ENCODE peak calls at places on chromosomes 7 and 10, in four cellular contexts. J is osteoblast, T is astrocyte, K is heart left ventricle. O is an unnamed sample.

GRCh38 chr10:92834981-92835380 is 13.3 kb upstream of the EXOC6 start:
- DNase-seq in J (no peak), T (peak), K (no peak), O (no peak)

GRCh38 chr10:23190872-23191763 is 994 bp upstream of the PTF1A start:
- DNase-seq in K (no peak), J (peak), T (no peak), O (no peak)

GRCh38 chr10:16545126-16545736 is 23.6 kb upstream of the C1QL3 start:
- DNase-seq in T (no peak), K (no peak), J (peak), O (no peak)

GRCh38 chr10:20811131-20811530 is 86.0 kb downstream of the NEBL start:
- DNase-seq in T (no peak), J (no peak), K (no peak), O (no peak)

GRCh38 chr10:106044511-106044910 is 1120.0 kb downstream of the SORCS1 start:
- DNase-seq in T (no peak), K (no peak), J (no peak), O (no peak)

GRCh38 chr7:99079104-99079503 is 64.8 kb downstream of the SMURF1 start:
- DNase-seq in T (no peak), K (no peak), J (no peak), O (no peak)

GRCh38 chr7:137667633-137668387 is 179.0 kb downstream of the DGKI start:
- DNase-seq in J (no peak), K (no peak), T (peak), O (no peak)

GRCh38 chr10:9681655-9682054 is 1336.0 kb upstream of the CELF2 start:
- DNase-seq in T (no peak), K (no peak), J (no peak), O (no peak)

GRCh38 chr7:112254166-112254565 is 47.7 kb downstream of the ZNF277 start:
- DNase-seq in J (no peak), K (no peak), T (no peak), O (no peak)

GRCh38 chr10:43199684-43200537 is 61.7 kb downstream of the CSGALNACT2 start:
- DNase-seq in T (no peak), K (peak), J (peak), O (no peak)

GRCh38 chr7:36440880-36441279 is 51.2 kb downstream of the ANLN start:
- DNase-seq in K (no peak), T (peak), J (peak), O (no peak)

GRCh38 chr7:103048833-103049232 is 25.8 kb downstream of the FBXL13 start:
- DNase-seq in K (no peak), J (no peak), T (peak), O (no peak)

GRCh38 chr10:97542169-97543024 is 30.2 kb upstream of the ANKRD2 start:
- DNase-seq in J (peak), K (peak), T (peak), O (peak)

GRCh38 chr7:55056577-55057480 is 38.0 kb downstream of the EGFR start:
- DNase-seq in K (no peak), T (no peak), J (no peak), O (no peak)

GRCh38 chr10:101310528-101311439 is 43.2 kb upstream of the BTRC start:
- DNase-seq in K (no peak), T (no peak), J (no peak), O (peak)

GRCh38 chr10:21496285-21497176 is 29.0 kb downstream of the SKIDA1 start:
- DNase-seq in K (peak), T (no peak), J (peak), O (peak)

GRCh38 chr10:80449545-80449944 is 4.6 kb upstream of the TSPAN14 start:
- DNase-seq in J (no peak), K (no peak), T (no peak), O (no peak)

GRCh38 chr7:55439627-55440026 is 74.5 kb downstream of the LANCL2 start:
- DNase-seq in T (peak), K (no peak), J (peak), O (peak)

GRCh38 chr7:122262246-122262645 is 42.3 kb downstream of the FEZF1 start:
- DNase-seq in J (no peak), K (no peak), T (no peak), O (no peak)

GRCh38 chr7:132503415-132503814 is 72.9 kb downstream of the PLXNA4 start:
- DNase-seq in J (no peak), K (no peak), T (no peak), O (no peak)

GRCh38 chr10:109773288-109773687 is 150.0 kb downstream of the XPNPEP1 start:
- DNase-seq in T (no peak), K (no peak), J (no peak), O (no peak)

GRCh38 chr10:101856626-101857025 is 13.0 kb upstream of the KCNIP2 start:
- DNase-seq in J (no peak), T (no peak), K (no peak), O (no peak)

GRCh38 chr7:104791065-104791464 is 222.9 kb upstream of the KMT2E start:
- DNase-seq in T (peak), K (no peak), J (no peak), O (no peak)

GRCh38 chr10:11042375-11042774 is 24.7 kb downstream of the CELF2 start:
- DNase-seq in J (no peak), T (peak), K (no peak), O (no peak)

GRCh38 chr10:14648936-14649335 is 125.8 kb downstream of the FAM107B start:
- DNase-seq in T (no peak), J (no peak), K (no peak), O (no peak)

GRCh38 chr7:43784030-43785001 is 25.8 kb downstream of the BLVRA start:
- DNase-seq in T (no peak), K (no peak), J (no peak), O (no peak)

GRCh38 chr10:92490387-92490786 is 83.5 kb downstream of the IDE start:
- DNase-seq in K (no peak), J (no peak), T (no peak), O (no peak)

GRCh38 chr10:109187677-109188076 is 735.6 kb downstream of the XPNPEP1 start:
- DNase-seq in T (no peak), K (no peak), J (no peak), O (no peak)

GRCh38 chr7:107788662-107789061 is 14.4 kb downstream of the SLC26A3 start:
- DNase-seq in J (no peak), K (no peak), T (no peak), O (no peak)

GRCh38 chr7:69922011-69922803 is 323.9 kb downstream of the AUTS2 start:
- DNase-seq in K (no peak), T (no peak), J (no peak), O (no peak)

GRCh38 chr10:1057106-1057657 is 997 bp downstream of the WDR37 start:
- DNase-seq in K (no peak), T (no peak), J (no peak), O (no peak)

GRCh38 chr10:101444058-101444457 is 90.1 kb downstream of the BTRC start:
- DNase-seq in K (no peak), T (no peak), J (no peak), O (no peak)

GRCh38 chr7:21243265-21243664 is 184.6 kb upstream of the SP4 start:
- DNase-seq in T (no peak), J (no peak), K (no peak), O (no peak)

GRCh38 chr10:70054902-70055301 is 2.3 kb downstream of the MACROH2A2 start:
- DNase-seq in T (no peak), K (no peak), J (no peak), O (no peak)

GRCh38 chr7:2689951-2690705 is 2.1 kb downstream of the AMZ1 start:
- DNase-seq in J (peak), K (no peak), T (peak), O (no peak)

DNA sequence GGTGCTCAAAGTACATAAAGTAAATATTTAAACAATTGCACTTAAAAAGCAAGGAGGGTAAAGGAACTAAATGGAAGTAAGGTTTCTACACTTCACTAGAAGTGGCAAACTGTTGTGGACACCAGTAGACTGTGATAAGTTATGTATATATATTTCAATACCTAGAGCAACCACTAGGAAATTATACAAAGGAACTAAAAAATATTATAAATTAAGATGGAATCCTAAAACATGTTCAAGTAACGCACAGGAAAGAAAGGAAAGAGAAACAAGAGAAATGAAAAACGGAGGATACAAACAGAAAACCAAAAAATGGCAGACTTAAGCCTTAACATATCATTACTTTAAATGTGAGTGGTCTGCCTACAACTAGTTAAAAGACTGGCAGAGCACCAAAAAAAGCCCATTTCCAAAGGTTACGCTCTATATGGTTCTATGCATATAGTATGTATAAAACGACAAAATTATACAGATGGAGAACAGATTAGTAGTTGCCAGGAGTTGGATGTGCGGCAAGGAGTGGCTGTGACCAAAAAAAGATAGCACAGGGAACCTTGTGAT is 19.0 kb downstream of the VPS41 start:
- DNase-seq in K (no peak), J (no peak), T (no peak), O (no peak)
- TF ChIP-seq CTCF in K (no peak), J (no peak), T (no peak), O (no peak)

GRCh38 chr10:71818674-71819260 is 32.3 kb downstream of the PSAP start:
- DNase-seq in K (no peak), T (no peak), J (peak), O (no peak)
- H3K27ac ChIP-seq in K (peak), T (no peak), J (no peak), O (peak)

GRCh38 chr10:122286872-122287271 is 15.8 kb downstream of the BTBD16 start:
- DNase-seq in K (peak), T (peak), J (peak), O (peak)
- H3K4me3 ChIP-seq in K (no peak), T (no peak), J (no peak), O (no peak)

GRCh38 chr10:115964827-115965226 is 308.2 kb downstream of the GFRA1 start:
- DNase-seq in J (no peak), K (no peak), T (no peak), O (no peak)

GRCh38 chr10:115969591-115969990 is 303.4 kb downstream of the GFRA1 start:
- DNase-seq in J (no peak), T (no peak), K (no peak), O (no peak)

GRCh38 chr10:115968236-115968635 is 304.8 kb downstream of the GFRA1 start:
- DNase-seq in K (no peak), T (no peak), J (no peak), O (no peak)

GRCh38 chr10:115958043-115958442 is 315.0 kb downstream of the GFRA1 start:
- DNase-seq in K (no peak), J (no peak), T (no peak), O (no peak)

GRCh38 chr10:115963848-115964247 is 309.2 kb downstream of the GFRA1 start:
- DNase-seq in K (no peak), J (no peak), T (peak), O (no peak)
- TF ChIP-seq CTCF in K (no peak), J (peak), T (peak), O (no peak)

GRCh38 chr10:44378626-44379025 is 6.3 kb downstream of the CXCL12 start:
- DNase-seq in T (no peak), J (no peak), K (no peak), O (no peak)
- H3K27ac ChIP-seq in T (no peak), J (no peak), K (no peak), O (no peak)